ENCODE peak calls at places on chromosomes 13 and 19, in six cellular contexts. One of them, this sample, is unnamed.

GRCh38 chr13:77698211-77699058 is 948 bp downstream of the SLAIN1 start:
- DNase-seq in GM12878: no peak
- DNase-seq in endothelial cell of umbilical vein: peak
- DNase-seq in HepG2: no peak
- DNase-seq in A549: no peak
- DNase-seq in K562: peak
- DNase-seq in this sample: peak

GRCh38 chr19:43687660-43687997 is 17.7 kb upstream of the PLAUR start:
- DNase-seq in A549: no peak
- DNase-seq in endothelial cell of umbilical vein: no peak
- DNase-seq in GM12878: no peak
- DNase-seq in K562: no peak
- DNase-seq in HepG2: no peak
- DNase-seq in this sample: no peak

GRCh38 chr13:29535663-29536655 is 59.5 kb downstream of the SLC7A1 start:
- DNase-seq in K562: no peak
- DNase-seq in GM12878: no peak
- DNase-seq in HepG2: no peak
- DNase-seq in endothelial cell of umbilical vein: peak
- DNase-seq in A549: no peak
- DNase-seq in this sample: no peak

GRCh38 chr19:45507864-45508680 is 793 bp downstream of the VASP start:
- DNase-seq in A549: no peak
- DNase-seq in endothelial cell of umbilical vein: peak
- DNase-seq in HepG2: no peak
- DNase-seq in GM12878: no peak
- DNase-seq in K562: peak
- DNase-seq in this sample: peak

GRCh38 chr13:21703846-21704245 is 33.0 kb downstream of the FGF9 start:
- DNase-seq in endothelial cell of umbilical vein: no peak
- DNase-seq in GM12878: no peak
- DNase-seq in A549: no peak
- DNase-seq in K562: no peak
- DNase-seq in HepG2: no peak
- DNase-seq in this sample: no peak

GRCh38 chr19:49533551-49534488 is 6.0 kb downstream of the RCN3 start:
- DNase-seq in K562: peak
- DNase-seq in HepG2: no peak
- DNase-seq in GM12878: peak
- DNase-seq in A549: peak
- DNase-seq in endothelial cell of umbilical vein: peak
- DNase-seq in this sample: peak

GRCh38 chr13:92994056-92994455 is 232.6 kb upstream of the GPC6 start:
- DNase-seq in endothelial cell of umbilical vein: no peak
- DNase-seq in A549: no peak
- DNase-seq in GM12878: no peak
- DNase-seq in HepG2: no peak
- DNase-seq in K562: no peak
- DNase-seq in this sample: no peak

GRCh38 chr19:5048727-5049553 is 80.0 kb downstream of the KDM4B start:
- DNase-seq in A549: peak
- DNase-seq in K562: no peak
- DNase-seq in GM12878: no peak
- DNase-seq in HepG2: no peak
- DNase-seq in endothelial cell of umbilical vein: peak
- DNase-seq in this sample: no peak

GRCh38 chr19:48802623-48803022 is 8.2 kb downstream of the BCAT2 start:
- DNase-seq in GM12878: no peak
- DNase-seq in endothelial cell of umbilical vein: no peak
- DNase-seq in HepG2: no peak
- DNase-seq in K562: no peak
- DNase-seq in A549: no peak
- DNase-seq in this sample: no peak

GRCh38 chr13:35597451-35597850 is 121.0 kb upstream of the MAB21L1 start:
- DNase-seq in K562: no peak
- DNase-seq in GM12878: no peak
- DNase-seq in A549: no peak
- DNase-seq in HepG2: no peak
- DNase-seq in endothelial cell of umbilical vein: peak
- DNase-seq in this sample: no peak

GRCh38 chr13:40404967-40405716 is 261.3 kb downstream of the FOXO1 start:
- DNase-seq in A549: no peak
- DNase-seq in endothelial cell of umbilical vein: no peak
- DNase-seq in HepG2: no peak
- DNase-seq in K562: no peak
- DNase-seq in GM12878: no peak
- DNase-seq in this sample: no peak

GRCh38 chr19:33685541-33685940 is 63.8 kb downstream of the CHST8 start:
- DNase-seq in GM12878: no peak
- DNase-seq in A549: no peak
- DNase-seq in HepG2: no peak
- DNase-seq in K562: no peak
- DNase-seq in endothelial cell of umbilical vein: no peak
- DNase-seq in this sample: no peak

GRCh38 chr13:110396913-110397379 is 89.9 kb downstream of the COL4A2 start:
- DNase-seq in A549: no peak
- DNase-seq in GM12878: no peak
- DNase-seq in endothelial cell of umbilical vein: no peak
- DNase-seq in HepG2: no peak
- DNase-seq in K562: no peak
- DNase-seq in this sample: no peak

GRCh38 chr13:47945738-47946137 is 55.3 kb downstream of the SUCLA2 start:
- DNase-seq in A549: no peak
- DNase-seq in K562: no peak
- DNase-seq in endothelial cell of umbilical vein: no peak
- DNase-seq in GM12878: no peak
- DNase-seq in HepG2: peak
- DNase-seq in this sample: no peak

GRCh38 chr13:51518847-51519246 is 65.4 kb upstream of the WDFY2 start:
- DNase-seq in A549: no peak
- DNase-seq in HepG2: no peak
- DNase-seq in GM12878: no peak
- DNase-seq in K562: no peak
- DNase-seq in endothelial cell of umbilical vein: no peak
- DNase-seq in this sample: peak

GRCh38 chr13:46324976-46325375 is 62.1 kb downstream of the RUBCNL start:
- DNase-seq in A549: no peak
- DNase-seq in K562: no peak
- DNase-seq in endothelial cell of umbilical vein: no peak
- DNase-seq in HepG2: no peak
- DNase-seq in GM12878: no peak
- DNase-seq in this sample: no peak

GRCh38 chr19:38812004-38812840 is 523 bp downstream of the LGALS4 start:
- DNase-seq in HepG2: no peak
- DNase-seq in GM12878: no peak
- DNase-seq in A549: no peak
- DNase-seq in endothelial cell of umbilical vein: no peak
- DNase-seq in K562: peak
- DNase-seq in this sample: no peak

GRCh38 chr19:3441089-3441985 is 39.0 kb downstream of the SMIM24 start:
- DNase-seq in endothelial cell of umbilical vein: peak
- DNase-seq in K562: no peak
- DNase-seq in HepG2: no peak
- DNase-seq in A549: no peak
- DNase-seq in GM12878: no peak
- DNase-seq in this sample: no peak

GRCh38 chr13:31891472-31891871 is 140.1 kb upstream of the FRY start:
- DNase-seq in GM12878: no peak
- DNase-seq in HepG2: no peak
- DNase-seq in A549: no peak
- DNase-seq in K562: no peak
- DNase-seq in endothelial cell of umbilical vein: peak
- DNase-seq in this sample: no peak

GRCh38 chr19:33125929-33126388 is 6.0 kb upstream of the WDR88 start:
- DNase-seq in endothelial cell of umbilical vein: peak
- DNase-seq in A549: peak
- DNase-seq in HepG2: peak
- DNase-seq in GM12878: peak
- DNase-seq in K562: peak
- DNase-seq in this sample: peak

GRCh38 chr13:27053235-27053884 is 118.3 kb downstream of the USP12 start:
- DNase-seq in HepG2: no peak
- DNase-seq in K562: peak
- DNase-seq in endothelial cell of umbilical vein: no peak
- DNase-seq in GM12878: no peak
- DNase-seq in A549: no peak
- DNase-seq in this sample: peak

GRCh38 chr19:3175761-3176714 is 2.5 kb upstream of the S1PR4 start:
- DNase-seq in HepG2: no peak
- DNase-seq in K562: no peak
- DNase-seq in GM12878: peak
- DNase-seq in endothelial cell of umbilical vein: no peak
- DNase-seq in A549: no peak
- DNase-seq in this sample: no peak

GRCh38 chr13:42078113-42078769 is 29.8 kb downstream of the DGKH start:
- DNase-seq in A549: no peak
- DNase-seq in endothelial cell of umbilical vein: no peak
- DNase-seq in GM12878: no peak
- DNase-seq in K562: no peak
- DNase-seq in HepG2: peak
- DNase-seq in this sample: peak

DNA sequence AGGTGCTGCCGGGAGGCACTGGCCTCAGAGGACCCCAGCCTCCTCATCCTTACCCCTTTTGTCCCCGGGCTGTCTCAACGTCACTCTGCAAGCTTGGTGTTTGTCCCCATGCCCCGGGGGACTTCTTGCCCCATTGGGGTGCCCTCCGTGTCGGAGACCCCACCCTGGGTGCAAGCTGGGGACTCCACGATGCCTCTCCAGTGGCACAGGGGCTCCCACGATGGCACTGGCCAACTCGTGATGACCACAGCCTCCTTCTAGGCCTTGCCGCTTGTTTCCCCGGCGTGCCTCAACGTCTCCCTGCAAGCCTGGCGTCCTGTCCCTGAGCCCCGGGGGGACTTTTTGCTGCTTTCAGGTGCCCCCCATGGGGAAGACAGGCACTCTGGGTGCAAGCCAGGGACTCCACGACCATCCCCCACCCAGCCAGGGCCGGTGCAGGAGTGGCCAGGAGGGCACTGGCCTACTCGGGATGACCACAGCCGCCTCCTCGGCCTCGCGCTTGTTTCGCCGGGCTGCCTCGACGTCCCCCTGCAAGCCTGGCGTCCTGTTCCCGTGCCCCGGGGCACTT is 237.0 kb downstream of the TUBA3C start:
- DNase-seq in endothelial cell of umbilical vein: no peak
- DNase-seq in A549: no peak
- DNase-seq in K562: no peak
- DNase-seq in GM12878: no peak
- DNase-seq in HepG2: no peak
- DNase-seq in this sample: no peak
- TF ChIP-seq MYC in endothelial cell of umbilical vein: no peak
- TF ChIP-seq MYC in A549: no peak
- TF ChIP-seq MYC in K562: no peak
- TF ChIP-seq MYC in GM12878: no peak
- TF ChIP-seq MYC in HepG2: no peak
- TF ChIP-seq MYC in this sample: no peak

DNA sequence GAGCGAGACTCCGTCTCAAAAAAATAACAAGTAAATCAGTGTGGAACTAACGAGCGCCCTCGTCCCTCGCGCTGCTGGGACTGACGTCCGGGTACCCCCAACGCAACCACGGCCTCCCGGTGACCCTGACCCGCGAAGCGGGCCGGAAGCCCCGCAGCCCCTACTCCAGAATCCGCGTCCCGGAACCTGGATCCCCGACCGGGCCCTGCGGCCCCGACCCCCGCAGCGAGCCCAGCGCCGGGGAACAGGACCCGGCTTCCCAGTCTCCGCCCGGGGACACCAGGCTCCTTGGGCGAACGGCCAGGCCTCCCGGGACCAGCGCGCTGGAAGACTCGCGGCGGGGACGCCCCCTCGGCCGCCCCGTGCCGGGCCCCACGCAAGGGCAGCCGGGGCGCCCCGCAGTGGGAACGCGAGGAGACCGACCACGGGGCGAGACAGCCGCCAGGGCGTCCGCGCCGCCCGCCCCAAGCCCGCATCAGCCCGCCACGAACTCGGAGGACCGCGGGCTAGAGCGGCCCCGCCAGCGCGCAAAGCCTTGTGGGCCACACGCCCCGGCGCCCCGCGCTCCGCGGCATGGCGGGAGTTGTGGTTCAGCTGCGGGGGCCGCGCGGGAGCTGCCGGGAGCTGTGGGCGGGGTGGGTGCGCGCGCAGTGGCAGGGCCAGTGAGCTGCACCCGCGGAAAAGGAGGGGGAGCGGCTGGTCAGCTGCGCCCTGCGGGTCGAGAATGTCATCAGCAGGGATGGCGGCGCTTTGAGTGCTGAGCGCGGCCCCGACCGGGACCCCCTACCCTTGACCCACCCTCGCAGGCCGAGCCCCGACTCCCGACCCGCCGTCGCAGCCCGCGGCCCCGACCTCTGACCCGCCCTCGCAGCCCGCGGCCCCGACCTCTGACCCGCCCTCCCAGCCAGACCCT is 7.5 kb upstream of the MADCAM1 start:
- DNase-seq in HepG2: peak
- DNase-seq in A549: peak
- DNase-seq in endothelial cell of umbilical vein: peak
- DNase-seq in GM12878: peak
- DNase-seq in K562: peak
- DNase-seq in this sample: peak
- TF ChIP-seq POLR2A in HepG2: peak
- TF ChIP-seq POLR2A in A549: peak
- TF ChIP-seq POLR2A in endothelial cell of umbilical vein: peak
- TF ChIP-seq POLR2A in GM12878: peak
- TF ChIP-seq POLR2A in K562: no peak
- TF ChIP-seq POLR2A in this sample: peak

DNA sequence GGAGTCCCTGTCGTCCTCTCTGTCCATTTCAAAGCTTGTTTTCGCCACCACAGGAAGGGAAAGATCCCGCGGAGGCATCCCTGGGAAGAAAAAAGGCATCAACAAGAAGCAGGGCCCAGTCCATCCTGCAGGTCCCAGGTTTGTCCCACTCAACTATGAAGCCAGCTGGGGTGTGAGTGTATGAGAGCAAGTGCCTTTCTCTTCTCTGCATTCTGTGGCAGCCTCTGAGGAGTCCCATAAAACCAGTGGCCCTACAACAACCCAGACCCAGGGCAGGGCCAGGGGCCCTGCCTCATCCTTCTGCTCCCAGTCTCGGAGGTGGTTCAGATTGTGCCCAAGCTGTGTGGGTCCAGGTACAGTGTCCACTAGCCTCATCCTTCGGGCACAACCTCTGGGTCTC is 18.9 kb downstream of the PEG3 start:
- DNase-seq in GM12878: no peak
- DNase-seq in A549: no peak
- DNase-seq in K562: no peak
- DNase-seq in HepG2: no peak
- DNase-seq in endothelial cell of umbilical vein: no peak
- DNase-seq in this sample: no peak
- TF ChIP-seq MYC in GM12878: no peak
- TF ChIP-seq MYC in A549: no peak
- TF ChIP-seq MYC in K562: no peak
- TF ChIP-seq MYC in HepG2: no peak
- TF ChIP-seq MYC in endothelial cell of umbilical vein: no peak
- TF ChIP-seq MYC in this sample: no peak

GRCh38 chr19:42270346-42271044 is 1.4 kb downstream of the CIC start:
- DNase-seq in GM12878: no peak
- DNase-seq in A549: no peak
- DNase-seq in HepG2: no peak
- DNase-seq in K562: peak
- DNase-seq in endothelial cell of umbilical vein: peak
- DNase-seq in this sample: peak
- TF ChIP-seq POLR2A in GM12878: peak
- TF ChIP-seq POLR2A in A549: peak
- TF ChIP-seq POLR2A in HepG2: no peak
- TF ChIP-seq POLR2A in K562: peak
- TF ChIP-seq POLR2A in endothelial cell of umbilical vein: peak
- TF ChIP-seq POLR2A in this sample: no peak